ENCODE peak calls at places on chromosomes 13 and 19, in nine cellular contexts. B is CD8-positive, alpha-beta T cell; F is IMR-90; N is Karpas-422; A is gastrocnemius medialis; M is neural progenitor cell; G is left lung; X is esophagus squamous epithelium; J is colonic mucosa. P is an unnamed sample.

GRCh38 chr19:28710278-28710677 is 502.7 kb downstream of the UQCRFS1 start:
- DNase-seq in A (no peak), X (no peak), G (no peak), J (no peak), B (no peak), N (peak; percentile 88), M (peak; percentile 73), F (peak; percentile 67), P (peak; percentile 69)

GRCh38 chr13:37097008-37097579 is 8.4 kb downstream of the CSNK1A1L start:
- DNase-seq in X (no peak), B (no peak), J (no peak), M (no peak), A (no peak), G (no peak), N (no peak), F (no peak), P (no peak)

GRCh38 chr19:21321996-21322395 is 7.2 kb downstream of the ZNF708 start:
- DNase-seq in A (no peak), N (no peak), B (no peak), X (no peak), M (no peak), J (no peak), F (no peak), G (no peak), P (no peak)

GRCh38 chr13:98214008-98214643 is 37.1 kb upstream of the RNF113B start:
- DNase-seq in J (no peak), M (no peak), N (no peak), X (no peak), A (no peak), G (peak; percentile 72), B (no peak), F (peak; percentile 95), P (peak; percentile 74)

GRCh38 chr19:11373885-11374448 is 499 bp upstream of the SWSAP1 start:
- DNase-seq in X (no peak), M (no peak), F (no peak), N (peak; percentile 49), G (no peak), J (no peak), A (no peak), B (no peak), P (no peak)

GRCh38 chr13:48412100-48412556 is 785 bp downstream of the LPAR6 start:
- DNase-seq in X (no peak), M (no peak), B (no peak), A (no peak), F (peak; percentile 31), G (no peak), J (no peak), N (no peak), P (no peak)

GRCh38 chr13:92573467-92574057 is 653.0 kb upstream of the GPC6 start:
- DNase-seq in J (no peak), X (no peak), M (peak; percentile 76), N (peak; percentile 41), F (peak; percentile 7), B (no peak), A (no peak), G (no peak), P (peak; percentile 68)

GRCh38 chr13:41696163-41697003 is 239.0 kb downstream of the RGCC start:
- DNase-seq in G (no peak), M (no peak), A (no peak), J (no peak), X (no peak), N (no peak), B (no peak), F (peak; percentile 92), P (peak; percentile 37)

GRCh38 chr13:58190578-58190977 is 559.0 kb downstream of the PCDH17 start:
- DNase-seq in B (no peak), N (no peak), A (no peak), J (no peak), M (no peak), F (no peak), X (no peak), G (no peak), P (no peak)

GRCh38 chr13:104740616-104741222 is 1674.5 kb upstream of the SLC10A2 start:
- DNase-seq in J (no peak), G (no peak), N (no peak), A (no peak), F (no peak), M (no peak), X (no peak), B (no peak), P (no peak)

GRCh38 chr13:93900735-93901134 is 578.7 kb downstream of the DCT start:
- DNase-seq in G (no peak), F (peak; percentile 67), M (no peak), B (no peak), A (no peak), J (no peak), X (no peak), N (no peak), P (no peak)

GRCh38 chr13:51681037-51681678 is 96.9 kb downstream of the WDFY2 start:
- DNase-seq in N (peak; percentile 30), B (no peak), F (peak; percentile 88), G (no peak), X (no peak), A (no peak), M (no peak), J (no peak), P (no peak)

GRCh38 chr13:31172535-31172934 is 10.8 kb upstream of the HSPH1 start:
- DNase-seq in A (no peak), X (no peak), B (no peak), F (peak; percentile 84), G (no peak), N (no peak), M (no peak), J (no peak), P (no peak)

GRCh38 chr19:33508431-33508830 is 13.2 kb downstream of the PEPD start:
- DNase-seq in J (no peak), B (no peak), X (no peak), F (no peak), N (no peak), G (no peak), M (no peak), A (no peak), P (no peak)

GRCh38 chr19:30003862-30004261 is 61.8 kb downstream of the URI1 start:
- DNase-seq in A (no peak), N (no peak), M (no peak), X (no peak), F (no peak), G (no peak), B (no peak), J (no peak), P (no peak)

GRCh38 chr19:33394723-33395560 is 21.4 kb downstream of the CEBPG start:
- DNase-seq in N (no peak), M (no peak), J (no peak), A (no peak), X (no peak), G (peak; percentile 51), B (no peak), F (no peak), P (no peak)

GRCh38 chr13:65940720-65941119 is 1289.4 kb downstream of the PCDH9 start:
- DNase-seq in A (no peak), B (no peak), X (no peak), N (no peak), G (no peak), M (no peak), F (no peak), J (no peak), P (no peak)
- H3K4me3 ChIP-seq in A (no peak overlapping the region), B (no peak overlapping the region), X (no peak overlapping the region), N (no peak overlapping the region), G (no peak overlapping the region), M (no peak overlapping the region), F (no peak overlapping the region), J (no peak overlapping the region), P (no peak overlapping the region)

DNA sequence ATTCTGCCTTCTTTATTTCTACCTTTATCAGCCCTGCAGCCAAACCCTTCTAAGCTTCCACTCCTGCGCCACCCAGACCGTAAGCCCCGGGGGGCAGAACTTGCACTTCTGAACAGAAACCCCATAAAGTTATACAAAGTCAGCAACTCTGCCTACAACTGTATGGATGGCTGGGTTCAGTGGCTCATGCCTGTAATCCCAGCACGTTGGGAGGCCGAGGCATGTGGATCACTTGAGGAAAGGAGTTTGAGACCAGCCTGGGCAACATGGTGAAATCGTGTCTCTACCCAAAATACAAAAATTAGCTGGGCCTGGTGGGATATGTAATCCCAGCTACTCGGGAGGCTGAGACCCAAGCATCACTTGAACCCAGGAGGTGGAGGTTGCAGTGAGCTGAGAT is 10.4 kb downstream of the RANBP3 start:
- DNase-seq in X (no peak), F (no peak), A (no peak), G (no peak), B (no peak), N (no peak), J (no peak), M (no peak), P (no peak)
- H3K4me1 ChIP-seq in X (peaks cover 62% of the 10 kb centered on the region), F (peaks cover 44% of the 10 kb centered on the region), A (peaks cover 47% of the 10 kb centered on the region), G (peaks cover 83% of the 10 kb centered on the region), B (peaks cover 92% of the 10 kb centered on the region), N (peaks cover 30% of the 10 kb centered on the region), J (peaks cover 10% of the 10 kb centered on the region), M (peaks cover 13% of the 10 kb centered on the region), P (peaks cover 22% of the 10 kb centered on the region)

GRCh38 chr19:13087295-13087694 is 15.4 kb downstream of the LYL1 start:
- DNase-seq in N (no peak), G (no peak), B (no peak), J (no peak), A (no peak), F (no peak), M (no peak), X (no peak), P (no peak)
- H3K4me3 ChIP-seq in N (no peak overlapping the region), G (no peak overlapping the region), B (no peak overlapping the region), J (no peak overlapping the region), A (no peak overlapping the region), F (no peak overlapping the region), M (no peak overlapping the region), X (no peak overlapping the region), P (no peak overlapping the region)

GRCh38 chr19:44749994-44750393 is 1.5 kb downstream of the BCL3 start:
- DNase-seq in N (no peak), B (no peak), A (no peak), G (no peak), F (no peak), J (no peak), X (no peak), M (no peak), P (no peak)

GRCh38 chr19:44752123-44752815 is 3.8 kb downstream of the BCL3 start:
- DNase-seq in F (no peak), G (no peak), A (no peak), X (no peak), N (no peak), M (no peak), B (no peak), J (no peak), P (no peak)

GRCh38 chr19:44749318-44749717 is 810 bp downstream of the BCL3 start:
- DNase-seq in B (no peak), G (no peak), J (no peak), F (no peak), M (no peak), N (no peak), X (no peak), A (no peak), P (no peak)

GRCh38 chr19:44748426-44749254 is at the start of gene BCL3:
- DNase-seq in F (no peak), M (peak; percentile 53), B (peak; percentile 60), N (no peak), X (no peak), J (peak; percentile 83), A (no peak), G (peak; percentile 96), P (peak; percentile 66)

DNA sequence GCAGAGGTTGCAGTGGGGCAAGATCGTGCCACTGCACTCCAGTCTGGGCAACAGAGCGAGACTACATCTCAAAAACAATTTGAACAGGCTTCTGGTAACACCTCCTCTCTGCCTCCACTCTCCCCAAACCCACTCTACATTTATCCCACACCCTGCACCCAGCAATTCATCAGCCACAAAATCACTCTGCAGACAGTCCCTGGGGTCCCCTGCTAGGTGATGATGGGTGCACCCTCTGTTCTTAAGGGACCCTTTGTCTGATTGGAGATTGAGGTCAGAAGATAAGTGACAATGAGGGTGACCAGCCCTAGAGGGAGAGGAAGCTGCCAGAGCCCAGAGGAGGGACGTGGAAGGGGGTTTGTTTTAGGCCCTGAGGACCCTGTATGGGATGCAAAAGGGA is 2.2 kb downstream of the BCL3 start:
- DNase-seq in X (no peak), B (no peak), F (no peak), N (no peak), G (no peak), J (no peak), A (no peak), M (no peak), P (no peak)
- H3K4me1 ChIP-seq in X (peaks cover 64% of the 10 kb centered on the region), B (peaks cover 71% of the 10 kb centered on the region), F (peaks cover 35% of the 10 kb centered on the region), N (peaks cover 34% of the 10 kb centered on the region), G (peaks cover 70% of the 10 kb centered on the region), J (peaks cover 28% of the 10 kb centered on the region), A (peaks cover 60% of the 10 kb centered on the region), M (peaks cover 10% of the 10 kb centered on the region), P (peaks cover 26% of the 10 kb centered on the region)